ENCODE peak calls at places on chromosomes 7 and 10, in seven cellular contexts. Q, U, L, V, H, C and T are unnamed samples.

GRCh38 chr7:92880212-92881090 is 44.1 kb upstream of the CDK6 start:
- DNase-seq in Q (peak), U (no peak), L (no peak), V (peak), H (no peak), C (no peak), T (peak)

GRCh38 chr10:99808285-99808684 is 25.8 kb downstream of the ABCC2 start:
- DNase-seq in Q (no peak), U (no peak), L (no peak), V (no peak), H (no peak), C (no peak), T (no peak)

GRCh38 chr7:100675581-100676350 is 2.2 kb downstream of the GNB2 start:
- DNase-seq in Q (peak), U (no peak), L (peak), V (peak), H (peak), C (peak), T (peak)

GRCh38 chr7:107711301-107711700 is 32.6 kb upstream of the CBLL1 start:
- DNase-seq in Q (no peak), U (no peak), L (no peak), V (no peak), H (no peak), C (no peak), T (no peak)

GRCh38 chr7:155727616-155728015 is 83.2 kb downstream of the RBM33 start:
- DNase-seq in Q (no peak), U (no peak), L (no peak), V (no peak), H (no peak), C (no peak), T (no peak)

GRCh38 chr10:98748298-98748697 is 301.6 kb upstream of the HPS1 start:
- DNase-seq in Q (peak), U (peak), L (no peak), V (no peak), H (no peak), C (no peak), T (peak)

GRCh38 chr10:125149278-125150047 is 10.9 kb downstream of the CTBP2 start:
- DNase-seq in Q (no peak), U (no peak), L (no peak), V (peak), H (peak), C (no peak), T (peak)

GRCh38 chr7:19747740-19748339 is 25.6 kb downstream of the TMEM196 start:
- DNase-seq in Q (peak), U (peak), L (no peak), V (no peak), H (no peak), C (no peak), T (peak)

GRCh38 chr7:48074231-48074654 is 14.8 kb upstream of the UPP1 start:
- DNase-seq in Q (no peak), U (no peak), L (no peak), V (no peak), H (no peak), C (no peak), T (no peak)

GRCh38 chr10:75211007-75211735 is 575 bp downstream of the VDAC2 start:
- DNase-seq in Q (no peak), U (no peak), L (no peak), V (no peak), H (peak), C (no peak), T (peak)

GRCh38 chr10:73493781-73494180 is 2.0 kb downstream of the PPP3CB start:
- DNase-seq in Q (no peak), U (no peak), L (no peak), V (no peak), H (no peak), C (no peak), T (peak)

GRCh38 chr10:94315975-94316464 is 46.7 kb downstream of the NOC3L start:
- DNase-seq in Q (peak), U (peak), L (no peak), V (no peak), H (no peak), C (no peak), T (peak)

GRCh38 chr7:117219485-117219884 is 103.4 kb downstream of the WNT2 start:
- DNase-seq in Q (no peak), U (no peak), L (no peak), V (no peak), H (no peak), C (no peak), T (peak)

GRCh38 chr7:83161186-83161585 is 1.5 kb downstream of the PCLO start:
- DNase-seq in Q (peak), U (no peak), L (no peak), V (no peak), H (no peak), C (no peak), T (no peak)
- H3K4me3 ChIP-seq in Q (peak), U (no peak), L (no peak), V (no peak), H (no peak), C (no peak), T (no peak)

GRCh38 chr10:15168781-15169554 is 475 bp upstream of the NMT2 start:
- DNase-seq in Q (peak), U (peak), L (peak), V (peak), H (peak), C (peak), T (peak)

GRCh38 chr10:15168296-15168780 is at the start of gene NMT2:
- DNase-seq in Q (peak), U (no peak), L (peak), V (peak), H (no peak), C (peak), T (no peak)

GRCh38 chr10:15169555-15170407 is 1.3 kb upstream of the NMT2 start:
- DNase-seq in Q (peak), U (no peak), L (no peak), V (peak), H (no peak), C (no peak), T (no peak)

GRCh38 chr10:15166325-15166724 is 2.2 kb downstream of the NMT2 start:
- DNase-seq in Q (peak), U (no peak), L (no peak), V (no peak), H (no peak), C (no peak), T (no peak)

DNA sequence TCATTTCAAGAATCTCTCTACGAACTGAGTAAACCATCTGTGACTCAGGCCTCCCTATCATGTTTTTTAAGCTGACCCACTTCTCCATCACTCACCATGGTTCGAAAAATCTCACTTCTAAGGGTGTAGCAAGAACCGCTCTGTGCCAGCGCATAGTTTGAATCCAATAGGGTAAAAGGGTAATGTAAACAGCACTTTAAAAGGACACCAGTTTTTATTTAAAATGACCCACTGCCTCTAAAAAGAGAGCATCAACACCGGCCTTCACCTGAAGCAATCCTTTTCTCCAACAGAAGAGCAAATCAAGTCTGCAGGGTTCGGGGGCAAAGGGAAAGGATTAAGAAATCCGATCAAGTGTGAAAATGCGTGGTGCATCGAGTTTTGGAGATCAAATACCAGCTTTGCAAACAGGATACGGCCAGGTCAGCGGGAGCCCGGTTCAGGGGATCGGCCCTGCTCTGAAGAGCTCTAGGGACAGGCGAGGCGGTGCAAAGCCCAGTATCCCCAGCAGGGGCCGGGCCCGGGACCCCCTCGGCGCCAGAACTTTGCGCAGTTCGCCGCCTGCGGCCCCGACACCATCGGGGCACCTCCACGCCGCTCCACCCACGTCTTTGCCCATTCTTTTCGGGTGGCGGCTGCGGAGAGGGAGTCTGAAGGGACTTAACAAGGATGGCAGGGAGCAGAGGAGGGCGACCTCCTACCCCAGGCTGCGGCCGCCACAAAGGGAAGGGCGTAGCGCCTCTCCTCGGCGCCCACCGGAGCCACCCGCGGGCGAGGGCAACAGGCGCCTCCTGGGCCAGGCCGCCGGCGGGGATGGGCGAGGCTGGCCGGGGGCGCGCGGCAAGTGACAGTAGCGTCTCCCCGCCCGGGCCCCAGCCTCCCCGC is 840 bp downstream of the NMT2 start:
- DNase-seq in Q (peak), U (no peak), L (peak), V (peak), H (peak), C (no peak), T (peak)
- TF ChIP-seq CTCF in Q (peak), U (peak), L (peak), V (peak), H (no peak), C (peak), T (peak)

GRCh38 chr10:1311707-1312106 is 255.5 kb downstream of the WDR37 start:
- DNase-seq in Q (peak), U (no peak), L (no peak), V (no peak), H (no peak), C (no peak), T (no peak)
- H3K4me3 ChIP-seq in Q (no peak), U (no peak), L (no peak), V (no peak), H (no peak), C (no peak), T (no peak)

GRCh38 chr7:151482883-151483699 is 36.6 kb downstream of the RHEB start:
- DNase-seq in Q (no peak), U (no peak), L (no peak), V (no peak), H (no peak), C (no peak), T (no peak)

GRCh38 chr7:151486074-151486473 is 33.6 kb downstream of the RHEB start:
- DNase-seq in Q (no peak), U (no peak), L (no peak), V (no peak), H (no peak), C (no peak), T (no peak)

GRCh38 chr7:151483700-151483960 is 36.1 kb downstream of the RHEB start:
- DNase-seq in Q (no peak), U (no peak), L (no peak), V (no peak), H (no peak), C (no peak), T (no peak)

GRCh38 chr7:151487246-151487645 is 32.4 kb downstream of the RHEB start:
- DNase-seq in Q (no peak), U (no peak), L (no peak), V (no peak), H (no peak), C (no peak), T (no peak)

DNA sequence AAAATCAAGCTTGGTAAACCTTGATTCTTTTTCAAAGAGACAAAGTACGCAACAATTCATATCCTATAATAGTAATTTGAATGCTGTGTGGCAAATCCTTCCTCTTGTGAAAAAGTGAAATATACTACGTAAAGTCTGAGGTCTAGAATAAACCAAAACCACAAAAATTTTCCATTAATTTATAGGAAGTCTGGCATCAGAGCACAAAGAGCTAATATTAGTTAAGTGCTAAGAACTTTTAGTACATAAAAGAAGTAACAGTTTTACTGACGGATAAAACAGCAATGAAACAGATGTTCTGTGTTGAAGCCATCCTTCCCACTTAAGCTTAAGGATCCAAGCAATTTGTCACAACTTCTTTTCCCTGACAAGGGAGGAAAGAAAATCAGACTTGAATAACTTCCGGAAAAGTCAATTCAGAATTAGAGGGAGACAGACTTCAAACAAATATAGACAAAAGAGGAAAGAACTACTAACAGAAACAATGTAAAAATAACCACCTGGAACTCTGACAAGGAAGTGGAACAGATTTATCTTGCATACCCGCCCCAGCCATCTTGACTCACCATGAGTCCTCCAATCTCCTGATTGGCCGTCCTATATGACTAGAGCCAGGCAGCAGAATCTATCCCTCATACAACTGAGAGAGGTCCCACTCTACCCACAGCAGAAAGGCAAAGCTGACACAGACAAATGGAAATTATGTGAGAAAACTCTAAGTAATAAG is 34.5 kb downstream of the RHEB start:
- DNase-seq in Q (no peak), U (no peak), L (no peak), V (no peak), H (no peak), C (no peak), T (peak)
- TF ChIP-seq CTCF in Q (no peak), U (no peak), L (no peak), V (no peak), H (no peak), C (no peak), T (no peak)

DNA sequence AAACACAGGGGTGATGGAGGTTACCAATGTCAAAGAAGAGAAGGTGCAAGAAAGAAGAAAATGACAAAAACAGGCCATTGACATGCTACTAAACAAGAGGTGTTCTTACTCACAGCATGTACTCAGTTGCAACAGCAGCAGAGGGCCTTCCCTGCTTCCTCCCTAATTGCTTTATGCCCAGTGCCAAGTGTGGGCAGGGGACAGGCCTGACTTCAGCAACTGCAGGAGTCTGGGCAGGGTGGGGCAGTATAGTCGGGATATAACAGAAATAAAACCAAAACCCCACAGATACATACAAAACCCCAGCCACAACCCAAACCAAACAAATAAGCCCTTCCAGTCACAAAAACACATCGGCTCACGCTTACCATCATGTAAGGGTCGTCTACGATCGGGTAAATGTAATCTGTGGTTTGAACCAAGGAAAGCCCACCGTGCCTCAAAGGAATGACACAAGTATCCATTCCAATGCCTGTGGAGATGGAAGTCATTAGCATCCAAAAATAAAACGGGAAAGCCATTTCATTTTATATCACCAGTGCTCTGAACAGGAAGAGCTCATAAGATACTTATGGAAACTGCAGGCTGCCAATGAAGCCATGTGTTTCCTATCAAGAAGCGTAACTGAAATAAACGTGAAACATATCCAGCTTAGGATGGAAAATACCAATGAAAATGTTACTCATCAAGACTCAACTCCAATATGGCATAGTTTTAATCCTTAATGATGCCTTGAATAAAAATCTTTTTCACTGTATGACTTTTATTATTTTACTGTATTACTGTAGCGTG is 9.6 kb downstream of the SEPHS1 start:
- DNase-seq in Q (no peak), U (peak), L (no peak), V (no peak), H (no peak), C (no peak), T (no peak)
- H3K4me3 ChIP-seq in Q (no peak), U (peak), L (no peak), V (no peak), H (no peak), C (no peak), T (no peak)

GRCh38 chr7:112699725-112700513 is 90.3 kb downstream of the TMEM168 start:
- DNase-seq in Q (no peak), U (no peak), L (no peak), V (no peak), H (no peak), C (no peak), T (no peak)

GRCh38 chr7:112701456-112701855 is 88.7 kb downstream of the TMEM168 start:
- DNase-seq in Q (no peak), U (no peak), L (no peak), V (no peak), H (no peak), C (no peak), T (no peak)
- TF ChIP-seq CTCF in Q (no peak), U (no peak), L (no peak), V (no peak), H (no peak), C (no peak), T (no peak)